ENCODE peak calls at places on chromosomes 4 and X, in five cellular contexts. D, W, Y, J and V are unnamed samples. For H3K4me1, the result is how much of the 10 kb centered on the place peaks cover.

GRCh38 chr4:88104902-88105610 is 53.4 kb downstream of the ABCG2 start:
- DNase-seq in J (no peak), Y (no peak), D (peak), W (peak), V (no peak)

GRCh38 chrX:153494541-153495361 is at the start of gene BGN:
- DNase-seq in J (no peak), W (peak), Y (no peak), D (no peak), V (peak)

GRCh38 chrX:21986596-21986995 is 45.5 kb upstream of the PHEX start:
- DNase-seq in J (no peak), Y (no peak), D (peak), W (peak), V (no peak)

GRCh38 chrX:41180194-41180902 is 95.1 kb downstream of the USP9X start:
- DNase-seq in W (peak), J (peak), D (peak), Y (peak), V (peak)

GRCh38 chr4:59608466-59608865 is 1591.7 kb upstream of the ADGRL3 start:
- DNase-seq in J (no peak), D (peak), Y (no peak), W (no peak), V (no peak)

GRCh38 chr4:183935355-183936005 is 30.4 kb downstream of the STOX2 start:
- DNase-seq in D (no peak), W (no peak), J (no peak), Y (no peak), V (no peak)

GRCh38 chr4:152185786-152186540 is 349.9 kb downstream of the FBXW7 start:
- DNase-seq in J (no peak), D (no peak), Y (no peak), W (peak), V (no peak)

GRCh38 chrX:155745792-155746191 is 133.0 kb upstream of the TMLHE start:
- DNase-seq in W (peak), D (peak), Y (peak), J (no peak), V (no peak)

GRCh38 chrX:148290041-148290440 is 210.4 kb upstream of the AFF2 start:
- DNase-seq in J (no peak), Y (no peak), W (no peak), D (no peak), V (no peak)

GRCh38 chr4:152747444-152747843 is 32.1 kb downstream of the TIGD4 start:
- DNase-seq in Y (no peak), J (no peak), W (no peak), D (no peak), V (no peak)

GRCh38 chr4:180960758-180961401 is 1282.3 kb upstream of the TENM3 start:
- DNase-seq in J (no peak), Y (no peak), D (no peak), W (peak), V (peak)

GRCh38 chr4:5782829-5783476 is 72.0 kb downstream of the EVC start:
- DNase-seq in Y (no peak), W (no peak), D (no peak), J (no peak), V (no peak)

GRCh38 chrX:45697591-45697990 is 496.9 kb upstream of the DIPK2B start:
- DNase-seq in Y (no peak), W (peak), J (no peak), D (peak), V (no peak)

GRCh38 chr4:52059372-52059771 is 8.3 kb downstream of the SPATA18 start:
- DNase-seq in W (peak), Y (no peak), D (peak), J (no peak), V (no peak)

GRCh38 chrX:97416461-97416860 is 532.8 kb downstream of the RPA4 start:
- DNase-seq in W (no peak), J (no peak), Y (no peak), D (peak), V (no peak)

GRCh38 chr4:83582289-83582756 is 46.4 kb downstream of the GPAT3 start:
- DNase-seq in D (peak), W (peak), Y (no peak), J (no peak), V (no peak)

GRCh38 chrX:141815904-141816303 is 22.2 kb upstream of the MAGEC3 start:
- DNase-seq in Y (no peak), J (no peak), D (no peak), W (no peak), V (no peak)

GRCh38 chrX:48045410-48046311 is 25.8 kb downstream of the ZNF630 start:
- DNase-seq in J (no peak), Y (peak), D (peak), W (peak), V (no peak)

DNA sequence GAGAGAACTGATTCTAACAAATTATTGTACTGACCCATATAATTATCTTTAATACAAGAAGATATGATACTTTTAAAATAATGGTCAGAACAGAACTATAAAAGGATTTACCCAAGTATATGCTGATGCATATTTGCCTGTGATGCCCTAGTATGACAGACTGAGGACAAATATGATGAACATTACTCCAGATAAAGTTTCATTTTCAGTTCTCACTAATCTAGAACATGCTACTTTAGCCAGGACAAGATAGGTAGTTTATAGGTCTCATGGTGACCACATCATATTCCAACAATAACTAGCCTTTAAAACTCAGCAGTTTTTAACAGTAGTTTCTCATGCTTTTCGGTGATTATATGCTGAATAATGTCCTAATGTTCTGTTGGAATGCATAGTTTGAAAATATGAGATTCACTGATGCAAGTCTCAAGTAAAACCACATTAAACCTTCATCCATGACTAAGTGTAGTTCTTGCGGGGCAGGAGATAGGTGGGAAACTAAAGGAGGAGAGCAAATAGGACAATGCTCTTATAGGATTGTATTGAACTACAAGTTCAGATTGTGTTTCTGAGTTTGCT is 295.2 kb upstream of the AGA start:
- DNase-seq in Y (no peak), D (peak), W (no peak), J (peak), V (no peak)
- TF ChIP-seq EZH2phosphoT487 in Y (no peak), D (no peak), W (no peak), J (no peak), V (no peak)

GRCh38 chr4:185221491-185221890 is 12.1 kb downstream of the SNX25 start:
- DNase-seq in W (no peak), D (no peak), J (no peak), Y (no peak), V (no peak)

GRCh38 chr4:185217390-185217985 is 8.1 kb downstream of the SNX25 start:
- DNase-seq in J (no peak), D (no peak), Y (no peak), W (no peak), V (no peak)

GRCh38 chr4:185219551-185220344 is 10.3 kb downstream of the SNX25 start:
- DNase-seq in J (no peak), Y (no peak), W (peak), D (no peak), V (no peak)

GRCh38 chr4:185215261-185215660 is 5.9 kb downstream of the SNX25 start:
- DNase-seq in W (peak), J (no peak), D (no peak), Y (no peak), V (no peak)

DNA sequence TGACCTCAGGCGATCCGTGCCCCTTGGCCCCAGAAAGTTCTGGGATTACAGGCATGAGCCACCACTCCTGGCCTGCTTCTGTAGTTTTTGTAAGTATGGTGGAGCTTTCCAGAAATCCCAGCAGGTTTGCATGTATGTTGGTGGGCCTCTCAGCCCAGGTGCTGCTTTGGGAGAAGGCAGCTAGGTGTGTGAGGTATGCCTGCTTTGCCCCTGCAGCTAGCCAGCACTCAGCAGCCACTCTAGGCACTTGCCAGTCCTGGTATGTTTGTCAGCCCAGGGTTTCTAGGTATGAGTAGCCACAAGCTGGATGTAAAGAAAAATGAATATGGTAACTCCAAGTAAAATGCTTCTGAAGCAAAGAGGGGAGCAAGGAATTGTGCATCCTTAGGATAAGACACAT is 8.9 kb downstream of the SNX25 start:
- DNase-seq in Y (no peak), D (no peak), W (no peak), J (no peak), V (no peak)
- H3K4me1 ChIP-seq in Y (under half), D (under half), W (under half), J (under half), V (under half)

GRCh38 chr4:113293043-113293560 is 243.6 kb downstream of the ANK2 start:
- DNase-seq in W (peak), J (no peak), D (no peak), Y (no peak), V (peak)

GRCh38 chr4:113293673-113294072 is 244.2 kb downstream of the ANK2 start:
- DNase-seq in Y (no peak), W (peak), D (no peak), J (no peak), V (peak)

GRCh38 chr4:113294910-113295309 is 245.5 kb downstream of the ANK2 start:
- DNase-seq in J (no peak), Y (no peak), D (no peak), W (peak), V (no peak)

GRCh38 chr4:113290666-113291065 is 241.2 kb downstream of the ANK2 start:
- DNase-seq in J (no peak), Y (no peak), W (no peak), D (no peak), V (no peak)

GRCh38 chr4:113292371-113293042 is 243.1 kb downstream of the ANK2 start:
- DNase-seq in D (no peak), Y (no peak), W (peak), J (no peak), V (peak)
- H3K9ac ChIP-seq in D (no peak), Y (no peak), W (peak), J (no peak), V (no peak)

DNA sequence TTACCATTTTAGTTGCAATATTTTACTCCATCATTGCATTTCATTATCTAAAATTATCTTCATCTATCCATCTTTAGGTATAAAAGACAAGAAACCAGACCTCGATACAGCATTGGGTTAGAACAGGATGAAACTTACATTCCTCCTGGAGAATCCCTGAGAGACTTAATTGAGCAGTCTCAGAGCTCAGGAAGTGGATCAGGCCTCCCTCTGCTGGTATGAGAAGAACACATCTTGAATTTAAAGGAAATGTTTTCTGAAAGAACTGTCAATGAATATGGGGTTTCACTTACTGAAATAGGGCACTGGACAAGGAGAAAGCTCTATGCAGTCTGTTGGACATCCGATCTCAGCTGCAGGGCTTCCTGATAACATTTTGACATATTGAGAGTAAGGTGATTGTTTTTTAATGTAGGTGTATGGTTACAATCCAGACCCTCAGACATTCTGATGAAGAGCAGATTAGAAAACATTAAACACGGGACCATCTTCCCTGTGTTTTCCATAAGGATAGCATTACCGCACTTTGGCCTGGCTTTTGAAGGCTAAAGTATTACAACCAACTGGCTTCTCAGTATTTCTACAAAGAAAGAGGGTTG is 367.2 kb downstream of the BMPR1B start:
- DNase-seq in D (peak), Y (peak), J (peak), W (peak), V (peak)
- TF ChIP-seq EZH2phosphoT487 in D (no peak), Y (no peak), J (no peak), W (no peak), V (no peak)

GRCh38 chr4:149961876-149962597 is 116.2 kb upstream of the DCLK2 start:
- DNase-seq in Y (no peak), D (peak), J (no peak), W (peak), V (no peak)

GRCh38 chr4:149956678-149957077 is 121.6 kb upstream of the DCLK2 start:
- DNase-seq in J (no peak), Y (no peak), D (no peak), W (no peak), V (no peak)

GRCh38 chr4:149964001-149964400 is 114.2 kb upstream of the DCLK2 start:
- DNase-seq in J (no peak), D (no peak), Y (no peak), W (no peak), V (no peak)

DNA sequence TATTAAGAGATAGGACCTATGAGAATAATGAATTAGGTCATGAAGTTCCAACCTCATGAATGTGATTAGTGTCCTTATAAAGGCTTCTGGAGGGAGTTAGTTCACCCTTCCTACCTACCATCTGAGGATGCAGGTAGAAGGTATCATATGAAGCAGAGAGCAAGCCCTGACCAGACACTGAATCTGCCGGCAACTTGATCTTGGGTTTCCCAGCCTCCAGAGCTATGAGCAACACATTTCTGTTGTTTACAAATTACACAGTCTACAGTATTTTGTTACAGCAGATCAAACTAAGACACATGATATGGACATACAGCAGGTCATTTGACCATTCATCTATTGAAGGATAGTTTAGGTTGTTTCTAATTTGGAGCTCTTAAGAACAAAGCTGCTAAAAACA is 118.9 kb upstream of the DCLK2 start:
- DNase-seq in W (no peak), J (no peak), D (no peak), Y (no peak), V (no peak)
- H3K4me1 ChIP-seq in W (under half), J (under half), D (under half), Y (under half), V (under half)

GRCh38 chrX:36199926-36200325 is 280.4 kb downstream of the CFAP47 start:
- DNase-seq in Y (no peak), J (no peak), W (no peak), D (no peak), V (no peak)

DNA sequence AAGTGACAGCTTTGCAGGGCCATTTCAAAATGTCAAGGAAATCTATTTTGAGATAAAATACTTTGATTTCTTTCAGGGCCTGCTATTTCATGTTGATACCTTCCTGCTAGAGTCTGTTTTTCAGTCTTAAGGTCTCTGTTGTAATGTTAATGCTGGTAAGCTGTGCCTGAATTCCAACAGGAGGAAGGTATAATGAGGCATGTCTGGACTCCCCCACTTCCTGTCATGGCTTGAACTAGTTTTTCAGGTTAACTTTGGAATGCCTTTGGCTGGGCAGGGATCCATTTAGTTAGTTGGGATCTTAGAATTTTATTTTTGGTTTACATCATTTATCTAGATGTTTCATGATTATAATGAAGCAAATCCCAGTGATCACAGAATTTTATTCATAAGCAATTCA is 279.0 kb downstream of the CFAP47 start:
- DNase-seq in D (no peak), J (no peak), Y (no peak), W (no peak), V (no peak)
- H3K9ac ChIP-seq in D (no peak), J (no peak), Y (no peak), W (no peak), V (no peak)

GRCh38 chr4:119286377-119287002 is 35.4 kb downstream of the FABP2 start:
- DNase-seq in W (peak), D (peak), J (peak), Y (peak), V (peak)

GRCh38 chr4:119284876-119285611 is 36.9 kb downstream of the FABP2 start:
- DNase-seq in Y (no peak), J (peak), D (peak), W (peak), V (no peak)

DNA sequence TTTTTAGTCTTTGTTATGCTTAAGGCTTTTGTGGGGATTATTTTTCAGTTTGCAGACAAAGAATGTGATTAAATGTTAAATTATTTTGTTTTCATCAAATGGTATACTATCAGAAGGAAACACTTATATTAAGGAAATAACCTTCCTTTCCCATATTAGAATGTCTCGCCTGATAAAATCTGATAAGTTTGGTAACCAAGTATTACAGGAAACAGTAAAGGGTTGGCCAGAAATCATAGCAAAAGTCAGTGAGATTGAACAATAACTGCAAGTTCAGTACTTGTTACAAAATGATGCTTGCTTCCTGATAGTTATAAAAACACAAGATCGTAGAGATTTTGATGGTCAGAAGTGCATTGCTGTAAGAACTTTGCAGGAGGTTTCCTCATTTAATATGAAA is 40.6 kb downstream of the FABP2 start:
- DNase-seq in Y (no peak), W (no peak), D (no peak), J (no peak), V (no peak)
- TF ChIP-seq EZH2phosphoT487 in Y (no peak), W (no peak), D (no peak), J (no peak), V (no peak)

GRCh38 chr4:23882976-23883531 is 6.8 kb downstream of the PPARGC1A start:
- DNase-seq in W (no peak), Y (no peak), D (no peak), J (no peak), V (no peak)
- H3K4me1 ChIP-seq in W (under half), Y (under half), D (under half), J (under half), V (under half)

DNA sequence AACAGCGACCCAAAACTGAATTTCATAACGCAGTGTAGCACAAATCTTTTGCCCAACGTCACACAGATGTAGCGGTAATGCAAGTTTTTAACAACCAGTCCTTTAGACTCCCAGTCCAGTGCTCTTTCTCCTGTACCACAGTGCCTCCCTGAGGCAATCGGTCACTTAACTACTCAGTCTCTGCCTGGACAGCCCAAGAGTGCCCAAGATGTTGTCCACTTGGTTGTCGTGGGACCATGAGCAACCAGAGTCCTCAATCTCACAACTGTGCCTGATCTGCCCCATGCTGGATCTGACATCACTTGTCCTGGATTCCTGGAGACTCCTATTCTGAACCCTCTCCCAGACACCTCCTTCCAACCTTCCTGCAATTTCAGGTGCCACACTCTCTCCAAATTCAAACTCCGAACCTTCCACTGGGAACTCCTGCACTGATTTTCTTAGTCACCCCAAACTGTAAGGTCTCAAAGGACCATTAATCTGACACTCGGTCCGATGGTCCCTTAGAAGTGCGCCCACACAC is 702 bp downstream of the MMGT1 start:
- DNase-seq in J (peak), D (peak), Y (no peak), W (peak), V (no peak)
- H3K9ac ChIP-seq in J (peak), D (peak), Y (peak), W (peak), V (peak)